ENCODE peak calls at places on chromosomes 2 and 18, in nine cellular contexts. I is MM.1S, C is GM23248, Z is neural progenitor cell, G is hepatocyte, H is GM23338, U is PC-3, A is HCT116, S is SK-N-SH. N is an unnamed sample.

GRCh38 chr18:78995740-78996395 is 16.2 kb downstream of the SALL3 start:
- DNase-seq in I (no peak), C (no peak), Z (no peak), G (no peak), H (no peak), U (no peak), A (no peak), S (no peak), N (no peak)

GRCh38 chr2:26846334-26846863 is 1.5 kb upstream of the DPYSL5 start:
- DNase-seq in I (peak), C (peak), Z (peak), G (peak), H (peak), U (peak), A (peak), S (peak), N (peak)

GRCh38 chr2:20356042-20356441 is 5.4 kb upstream of the PUM2 start:
- DNase-seq in I (no peak), C (peak), Z (no peak), G (no peak), H (no peak), U (peak), A (no peak), S (no peak), N (no peak)

GRCh38 chr2:200705305-200705985 is 106.3 kb upstream of the BZW1 start:
- DNase-seq in I (no peak), C (no peak), Z (peak), G (no peak), H (peak), U (no peak), A (no peak), S (no peak), N (peak)

GRCh38 chr2:159211447-159212396 is 74.8 kb downstream of the WDSUB1 start:
- DNase-seq in I (peak), C (no peak), Z (peak), G (peak), H (peak), U (no peak), A (no peak), S (no peak), N (no peak)

GRCh38 chr2:207867075-207867474 is 97.4 kb upstream of the FZD5 start:
- DNase-seq in I (no peak), C (no peak), Z (no peak), G (no peak), H (no peak), U (no peak), A (no peak), S (no peak), N (no peak)

GRCh38 chr2:96533292-96534073 is 3.1 kb upstream of the ARID5A start:
- DNase-seq in I (no peak), C (peak), Z (no peak), G (no peak), H (no peak), U (peak), A (no peak), S (no peak), N (no peak)

GRCh38 chr18:73245345-73245744 is 377.6 kb upstream of the NETO1 start:
- DNase-seq in I (no peak), C (no peak), Z (peak), G (no peak), H (peak), U (no peak), A (no peak), S (no peak), N (no peak)

GRCh38 chr2:240013343-240013742 is 11.8 kb downstream of the NDUFA10 start:
- DNase-seq in I (peak), C (peak), Z (no peak), G (peak), H (no peak), U (peak), A (no peak), S (no peak), N (peak)

GRCh38 chr2:95274291-95275150 is at the start of gene PROM2:
- DNase-seq in I (no peak), C (no peak), Z (no peak), G (peak), H (peak), U (peak), A (peak), S (no peak), N (no peak)

GRCh38 chr18:57542801-57543427 is 43.6 kb downstream of the FECH start:
- DNase-seq in I (no peak), C (peak), Z (no peak), G (peak), H (no peak), U (no peak), A (no peak), S (peak), N (no peak)

DNA sequence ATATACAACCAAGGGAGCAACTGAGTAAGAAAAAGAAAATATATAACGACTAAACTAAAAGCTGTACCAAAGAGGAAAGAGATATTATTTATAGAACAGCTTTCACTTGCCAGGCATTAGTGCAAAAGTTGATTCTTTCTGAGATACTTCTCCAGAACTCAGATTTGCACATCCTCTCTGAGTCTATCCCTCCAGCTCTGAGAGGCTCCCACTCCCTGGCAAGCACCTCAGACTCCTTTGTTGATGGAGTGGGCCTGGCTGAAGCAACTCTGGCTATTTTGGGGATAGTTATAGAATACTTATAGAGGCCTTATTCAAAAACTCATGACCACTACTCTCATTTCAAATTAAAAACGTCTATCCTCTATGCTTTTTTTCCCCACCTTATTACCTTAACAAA is 501.6 kb upstream of the TNP1 start:
- DNase-seq in I (no peak), C (peak), Z (no peak), G (no peak), H (no peak), U (no peak), A (no peak), S (no peak), N (no peak)
- TF ChIP-seq EZH2phosphoT487 in I (no peak), C (no peak), Z (no peak), G (no peak), H (no peak), U (no peak), A (no peak), S (no peak), N (no peak)

GRCh38 chr2:241514986-241515737 is 6.8 kb upstream of the STK25 start:
- DNase-seq in I (peak), C (peak), Z (no peak), G (no peak), H (no peak), U (no peak), A (no peak), S (no peak), N (no peak)

GRCh38 chr2:241522477-241522876 is 14.1 kb upstream of the STK25 start:
- DNase-seq in I (no peak), C (no peak), Z (no peak), G (no peak), H (no peak), U (no peak), A (no peak), S (no peak), N (no peak)

GRCh38 chr2:241517297-241517696 is 8.9 kb upstream of the STK25 start:
- DNase-seq in I (no peak), C (no peak), Z (no peak), G (no peak), H (no peak), U (no peak), A (no peak), S (no peak), N (no peak)

GRCh38 chr2:241516520-241516965 is 8.2 kb upstream of the STK25 start:
- DNase-seq in I (no peak), C (no peak), Z (no peak), G (no peak), H (no peak), U (no peak), A (no peak), S (no peak), N (no peak)

DNA sequence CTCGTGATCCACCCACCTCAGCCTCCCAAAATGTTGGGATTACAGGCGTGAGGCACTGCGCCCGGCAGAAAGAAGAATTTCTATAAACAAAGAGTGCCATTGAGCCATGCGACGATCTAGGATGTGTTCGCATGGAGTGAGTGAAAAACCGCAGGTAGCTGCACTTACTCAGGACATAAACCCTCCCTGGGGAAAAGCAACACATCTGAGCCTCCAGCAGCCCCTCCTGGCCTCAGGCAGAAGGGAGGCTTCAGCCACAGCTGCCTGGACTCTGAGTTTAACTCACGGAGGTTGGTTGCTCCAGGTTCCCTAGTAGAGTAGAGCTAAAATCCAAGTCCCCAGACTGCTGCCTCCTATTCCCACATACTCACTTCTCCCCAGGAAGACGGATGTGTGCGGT is 11.3 kb upstream of the STK25 start:
- DNase-seq in I (no peak), C (no peak), Z (no peak), G (no peak), H (no peak), U (no peak), A (no peak), S (no peak), N (no peak)
- TF ChIP-seq EZH2phosphoT487 in I (no peak), C (no peak), Z (no peak), G (no peak), H (no peak), U (no peak), A (no peak), S (no peak), N (no peak)

GRCh38 chr2:138421315-138421970 is 80.1 kb upstream of the SPOPL start:
- DNase-seq in I (no peak), C (peak), Z (no peak), G (peak), H (no peak), U (peak), A (peak), S (no peak), N (no peak)
- TF ChIP-seq EZH2phosphoT487 in I (no peak), C (no peak), Z (no peak), G (no peak), H (no peak), U (no peak), A (no peak), S (no peak), N (no peak)

GRCh38 chr2:177692042-177692823 is 299.7 kb downstream of the AGPS start:
- DNase-seq in I (no peak), C (peak), Z (no peak), G (peak), H (no peak), U (peak), A (no peak), S (no peak), N (no peak)

GRCh38 chr2:177694348-177694747 is 301.8 kb downstream of the AGPS start:
- DNase-seq in I (no peak), C (no peak), Z (no peak), G (no peak), H (no peak), U (no peak), A (no peak), S (no peak), N (no peak)

GRCh38 chr2:177691177-177691576 is 298.6 kb downstream of the AGPS start:
- DNase-seq in I (no peak), C (no peak), Z (peak), G (no peak), H (peak), U (no peak), A (no peak), S (no peak), N (no peak)

GRCh38 chr2:177693658-177694334 is 301.2 kb downstream of the AGPS start:
- DNase-seq in I (no peak), C (no peak), Z (no peak), G (no peak), H (no peak), U (no peak), A (no peak), S (no peak), N (no peak)

GRCh38 chr2:177692828-177693269 is 300.3 kb downstream of the AGPS start:
- DNase-seq in I (no peak), C (peak), Z (no peak), G (peak), H (peak), U (peak), A (no peak), S (no peak), N (no peak)
- TF ChIP-seq EZH2phosphoT487 in I (no peak), C (no peak), Z (no peak), G (no peak), H (no peak), U (no peak), A (no peak), S (no peak), N (no peak)

DNA sequence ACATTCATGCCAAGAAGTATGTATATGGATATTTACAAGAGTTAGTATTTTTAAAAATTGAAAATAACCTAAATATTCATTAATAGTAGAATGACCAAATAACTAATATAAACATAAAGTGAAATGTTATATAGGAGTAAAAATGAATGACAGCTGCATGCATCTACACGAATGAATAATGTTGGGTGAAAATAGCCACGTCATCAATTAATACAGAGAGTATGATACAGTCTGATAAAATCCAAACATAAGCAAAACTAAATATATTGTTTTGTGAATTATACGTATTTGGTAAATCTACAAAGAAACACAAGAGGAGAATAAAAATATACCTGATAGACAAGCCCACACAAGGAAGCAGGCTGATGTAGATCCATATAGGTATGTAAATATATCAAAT is 24.5 kb downstream of the ZC3H8 start:
- DNase-seq in I (no peak), C (no peak), Z (no peak), G (no peak), H (no peak), U (no peak), A (no peak), S (no peak), N (no peak)
- TF ChIP-seq EZH2phosphoT487 in I (no peak), C (no peak), Z (no peak), G (no peak), H (no peak), U (no peak), A (no peak), S (no peak), N (no peak)

N was measured in OCI-LY7.